ENCODE peak calls at places on chromosomes 11 and 22, in seven cellular contexts. J is SK-N-SH; N is cardiac muscle cell; T is CD8-positive, alpha-beta T cell; M is left ventricle myocardium inferior; X is adrenal gland; D is IMR-90. A is an unnamed sample. For H3K27me3, H3K4me1 and H3K9me3, the result is how much of the 10 kb centered on the place peaks cover.

GRCh38 chr22:46614070-46614931 is 5.9 kb upstream of the GRAMD4 start:
- DNase-seq in T (peak), M (no peak), N (no peak), D (no peak), J (no peak), X (no peak), A (no peak)

GRCh38 chr11:129639300-129639699 is 176.3 kb upstream of the TMEM45B start:
- DNase-seq in J (no peak), X (no peak), N (peak), M (no peak), D (peak), T (no peak), A (no peak)

GRCh38 chr11:62138630-62139425 is 15.0 kb downstream of the INCENP start:
- DNase-seq in X (no peak), D (no peak), T (no peak), N (no peak), M (no peak), J (peak), A (no peak)

GRCh38 chr11:62601114-62601363 is 626 bp downstream of the MTA2 start:
- DNase-seq in M (peak), D (no peak), J (no peak), X (peak), T (no peak), N (peak), A (no peak)

GRCh38 chr11:114081641-114082414 is 22.3 kb downstream of the ZBTB16 start:
- DNase-seq in D (no peak), J (no peak), X (peak), M (no peak), T (no peak), N (peak), A (no peak)

GRCh38 chr11:10503777-10504176 is 37.2 kb downstream of the RNF141 start:
- DNase-seq in N (no peak), T (no peak), D (no peak), X (no peak), J (no peak), M (no peak), A (no peak)

GRCh38 chr11:62535802-62536201 is 10.8 kb downstream of the AHNAK start:
- DNase-seq in M (no peak), D (no peak), J (no peak), T (no peak), X (no peak), N (no peak), A (no peak)

GRCh38 chr11:91305402-91305801 is 919.2 kb upstream of the FAT3 start:
- DNase-seq in X (no peak), M (no peak), N (no peak), J (no peak), D (no peak), T (no peak), A (peak)

GRCh38 chr11:130213979-130214281 is 54.3 kb downstream of the ST14 start:
- DNase-seq in M (no peak), D (no peak), N (no peak), T (no peak), X (no peak), J (no peak), A (no peak)

GRCh38 chr11:64100345-64100744 is 64.6 kb downstream of the FLRT1 start:
- DNase-seq in T (no peak), X (no peak), N (no peak), J (no peak), M (no peak), D (no peak), A (no peak)

GRCh38 chr11:8408151-8408930 is 144.7 kb upstream of the LMO1 start:
- DNase-seq in D (no peak), N (no peak), T (no peak), X (no peak), M (no peak), J (no peak), A (no peak)

GRCh38 chr22:29268511-29269229 is 602 bp downstream of the EWSR1 start:
- DNase-seq in D (peak), T (peak), M (peak), X (peak), J (peak), N (peak), A (no peak)

GRCh38 chr11:65506316-65506769 is 7.5 kb downstream of the MALAT1 start:
- DNase-seq in X (no peak), M (no peak), N (no peak), J (no peak), T (no peak), D (no peak), A (no peak)

GRCh38 chr11:69574383-69575255 is 66.3 kb upstream of the CCND1 start:
- DNase-seq in J (no peak), M (no peak), D (no peak), N (no peak), X (no peak), T (no peak), A (no peak)
- H3K27me3 ChIP-seq in J (under half), M (under half), D (under half), N (under half), X (under half), T (under half), A (under half)

GRCh38 chr22:31342389-31343125 is 3.6 kb downstream of the PATZ1 start:
- DNase-seq in M (no peak), T (no peak), N (no peak), D (no peak), J (no peak), X (no peak), A (no peak)
- H3K4me1 ChIP-seq in M (half or more), T (half or more), N (under half), D (under half), J (half or more), X (under half), A (under half)

DNA sequence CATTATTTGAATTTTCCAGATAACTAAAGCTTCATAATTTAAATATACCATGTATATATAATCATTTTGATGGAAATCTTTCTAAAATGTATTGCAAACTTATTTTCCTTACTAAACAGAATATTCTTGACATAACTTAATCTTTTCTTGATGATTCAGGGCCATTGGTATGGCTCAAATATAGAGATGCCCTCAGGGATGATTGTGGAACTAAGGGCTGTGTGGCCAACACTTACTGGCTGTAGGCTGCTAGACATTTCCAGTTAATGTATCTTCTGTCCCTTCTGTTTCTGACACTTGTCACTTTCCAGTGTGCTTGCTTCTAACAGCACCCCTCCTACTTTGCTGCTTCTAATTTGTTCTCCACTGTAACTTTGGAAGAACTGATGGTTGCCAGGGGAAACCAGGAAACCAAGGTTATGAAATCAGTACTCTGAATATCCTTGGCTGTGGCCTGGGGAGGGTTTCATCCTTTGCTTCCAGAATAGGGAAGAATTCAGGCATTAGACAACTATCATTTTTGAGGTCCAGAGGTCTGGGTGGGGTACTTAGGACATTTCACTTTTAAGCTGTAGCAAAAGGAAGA is 697.2 kb downstream of the ETS1 start:
- DNase-seq in N (peak), J (no peak), M (no peak), T (no peak), X (no peak), D (peak), A (no peak)
- H3K9me3 ChIP-seq in N (under half), J (under half), M (under half), T (under half), X (under half), D (under half), A (under half)

DNA sequence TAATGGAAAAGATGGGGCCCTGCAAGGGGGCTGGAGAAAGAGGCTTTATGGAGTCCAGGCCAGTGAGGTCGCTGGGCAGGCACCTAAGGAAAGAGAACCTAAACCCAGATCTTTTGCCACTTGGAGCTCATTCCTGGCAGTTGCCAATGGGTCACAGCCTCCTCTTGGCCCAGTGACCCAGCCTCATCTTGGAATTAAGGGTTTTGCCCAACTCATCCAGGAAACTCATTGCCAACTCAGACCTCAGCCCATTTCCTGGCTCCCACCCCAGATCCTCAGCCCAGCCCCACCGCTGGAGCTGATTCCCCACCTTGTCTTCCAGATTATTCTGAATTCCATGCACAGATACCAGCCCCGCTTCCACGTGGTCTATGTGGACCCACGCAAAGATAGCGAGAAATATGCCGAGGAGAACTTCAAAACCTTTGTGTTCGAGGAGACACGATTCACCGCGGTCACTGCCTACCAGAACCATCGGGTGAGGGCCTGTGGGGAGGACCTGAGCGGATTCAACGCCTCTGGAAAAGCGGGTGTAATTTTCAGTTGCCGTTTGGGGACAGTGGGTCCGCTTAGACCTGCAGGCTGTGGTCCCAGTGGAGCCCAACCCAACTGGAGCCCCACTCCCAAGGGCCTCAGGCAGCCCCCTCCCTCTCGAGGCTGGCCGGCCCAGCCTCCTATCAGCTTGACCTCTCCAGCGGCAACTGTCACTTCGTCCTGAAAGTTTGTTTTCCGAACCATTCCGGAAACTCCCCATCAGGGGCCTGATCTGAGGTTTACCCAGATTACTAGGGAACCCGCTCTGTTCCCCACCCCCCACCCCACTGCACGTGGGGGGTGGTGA is 4.3 kb downstream of the TBX1 start:
- DNase-seq in J (no peak), X (no peak), T (no peak), M (no peak), N (no peak), D (no peak), A (no peak)
- H3K27me3 ChIP-seq in J (under half), X (half or more), T (under half), M (half or more), N (half or more), D (half or more), A (half or more)

GRCh38 chr22:42682113-42682851 is 33.1 kb upstream of the CYB5R3 start:
- DNase-seq in M (no peak), D (no peak), J (no peak), T (no peak), X (no peak), N (no peak), A (no peak)

GRCh38 chr22:42680648-42681047 is 31.5 kb upstream of the CYB5R3 start:
- DNase-seq in M (no peak), X (peak), D (peak), N (peak), T (no peak), J (no peak), A (no peak)

GRCh38 chr22:42683599-42684283 is 34.5 kb upstream of the CYB5R3 start:
- DNase-seq in X (no peak), T (no peak), D (no peak), J (peak), M (peak), N (peak), A (no peak)

GRCh38 chr22:42676059-42676607 is 26.9 kb upstream of the CYB5R3 start:
- DNase-seq in N (peak), M (no peak), D (peak), X (no peak), J (no peak), T (no peak), A (no peak)

GRCh38 chr22:42678894-42679293 is 29.7 kb upstream of the CYB5R3 start:
- DNase-seq in T (no peak), M (no peak), N (no peak), J (no peak), X (no peak), D (no peak), A (no peak)
- H3K4me1 ChIP-seq in T (under half), M (half or more), N (under half), J (under half), X (under half), D (under half), A (under half)

DNA sequence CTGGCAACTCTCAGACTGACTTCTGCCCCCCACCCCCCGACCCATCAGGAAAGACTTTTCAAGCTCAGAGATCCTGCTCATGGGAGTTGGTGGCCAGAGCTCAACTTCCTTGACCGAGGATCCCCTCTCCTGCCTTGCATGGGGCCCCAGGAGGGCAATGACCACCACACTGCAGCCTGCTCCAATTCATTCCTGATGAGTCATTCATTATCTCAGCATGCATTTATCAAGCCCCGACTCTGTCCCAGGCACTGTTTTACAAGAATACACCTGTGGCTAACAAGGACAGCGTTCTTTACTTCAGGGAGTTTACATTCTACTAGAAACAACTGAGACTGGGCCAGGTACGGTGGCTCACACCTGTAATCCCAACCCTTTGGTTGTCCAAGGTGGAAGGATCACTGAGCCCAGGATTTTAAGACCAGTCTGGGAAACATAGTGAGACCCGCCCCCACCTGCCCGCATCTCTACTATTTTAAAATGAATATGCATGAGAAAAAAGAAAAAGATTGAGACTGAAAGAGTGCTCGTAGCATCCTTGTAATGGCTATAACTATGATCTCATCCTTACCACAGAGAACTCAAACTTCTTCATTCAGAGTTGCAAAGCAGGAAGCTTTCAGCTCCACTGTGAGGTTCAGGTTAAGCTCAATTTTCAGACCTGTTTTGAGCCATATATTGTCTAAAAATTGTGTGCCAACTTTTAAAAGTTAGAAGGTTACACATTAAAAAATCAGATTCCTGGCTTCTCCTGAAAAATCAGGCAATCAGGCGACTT is 60.4 kb downstream of the FEZ1 start:
- DNase-seq in X (no peak), J (no peak), T (no peak), N (peak), D (peak), M (no peak), A (no peak)
- H3K9me3 ChIP-seq in X (under half), J (under half), T (under half), N (under half), D (under half), M (under half), A (under half)

DNA sequence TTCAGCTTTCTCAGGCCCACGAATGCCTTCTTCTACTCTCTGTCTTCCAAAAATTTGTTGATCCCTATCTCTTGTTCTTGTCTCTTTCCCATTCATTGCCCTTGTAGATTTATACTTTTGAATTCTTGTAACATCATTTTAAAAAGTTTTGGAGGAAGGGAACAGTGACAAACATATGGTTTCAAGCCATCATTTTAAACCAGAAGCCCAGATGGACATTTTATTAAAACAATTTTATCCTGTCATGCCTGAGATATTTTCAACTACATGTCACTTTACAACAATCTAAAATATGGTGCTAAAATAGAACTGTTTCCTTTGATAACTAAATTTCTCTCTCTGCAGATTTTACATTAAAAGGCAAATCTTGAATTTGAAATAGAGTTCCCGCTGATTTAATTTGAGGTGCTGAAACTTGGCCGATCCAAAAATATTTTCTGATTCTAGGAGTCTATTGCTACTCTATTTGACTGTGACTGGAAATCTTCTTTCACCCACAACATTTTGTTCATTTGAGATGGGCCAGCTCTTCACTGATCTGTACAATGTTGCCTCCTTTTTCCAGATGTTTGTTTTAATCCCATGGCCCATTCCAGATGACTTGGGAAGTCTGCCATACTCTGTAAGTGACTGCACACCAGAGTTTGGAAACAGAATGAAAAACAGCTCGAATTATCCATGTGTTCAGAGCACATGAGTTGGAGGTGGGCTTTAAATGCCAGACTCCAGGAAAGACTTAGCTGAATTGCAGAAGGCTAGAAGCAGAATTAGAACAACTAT is 402.4 kb downstream of the TMEM135 start:
- DNase-seq in N (no peak), J (no peak), T (no peak), M (no peak), X (no peak), D (no peak), A (no peak)
- H3K27me3 ChIP-seq in N (under half), J (under half), T (under half), M (under half), X (under half), D (under half), A (under half)

DNA sequence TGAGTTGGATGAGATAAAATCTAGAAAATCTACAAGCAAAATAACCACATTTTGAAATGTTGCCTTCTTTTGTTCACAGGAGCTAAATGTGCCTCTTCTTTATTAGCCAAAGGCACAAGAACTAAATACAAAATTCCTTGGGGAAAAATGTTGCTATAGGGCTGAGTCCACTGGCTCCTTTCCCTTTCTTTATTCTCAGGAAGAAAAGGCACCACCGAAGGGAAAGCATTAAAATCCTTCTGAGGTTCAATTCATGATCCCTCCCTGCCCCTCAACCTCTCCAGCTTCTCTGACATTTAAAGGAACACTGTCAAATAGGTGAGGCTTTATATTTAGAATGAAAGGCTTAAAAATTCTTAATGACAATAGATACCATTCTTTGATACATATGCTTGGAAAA is 148.4 kb downstream of the MAML2 start:
- DNase-seq in X (no peak), J (no peak), N (no peak), M (no peak), D (no peak), T (no peak), A (no peak)
- H3K4me1 ChIP-seq in X (under half), J (under half), N (under half), M (under half), D (under half), T (half or more), A (under half)

GRCh38 chr11:44718612-44719390 is 8.0 kb upstream of the TSPAN18 start:
- DNase-seq in X (no peak), T (no peak), N (no peak), M (no peak), J (no peak), D (no peak), A (no peak)

GRCh38 chr11:44713022-44713421 is 13.7 kb upstream of the TSPAN18 start:
- DNase-seq in D (no peak), T (no peak), J (no peak), N (no peak), M (no peak), X (no peak), A (no peak)

GRCh38 chr11:44711772-44712608 is 14.8 kb upstream of the TSPAN18 start:
- DNase-seq in T (no peak), D (no peak), X (no peak), J (peak), N (no peak), M (no peak), A (no peak)

GRCh38 chr11:44718057-44718456 is 8.7 kb upstream of the TSPAN18 start:
- DNase-seq in X (no peak), D (no peak), M (no peak), J (no peak), N (no peak), T (no peak), A (no peak)

DNA sequence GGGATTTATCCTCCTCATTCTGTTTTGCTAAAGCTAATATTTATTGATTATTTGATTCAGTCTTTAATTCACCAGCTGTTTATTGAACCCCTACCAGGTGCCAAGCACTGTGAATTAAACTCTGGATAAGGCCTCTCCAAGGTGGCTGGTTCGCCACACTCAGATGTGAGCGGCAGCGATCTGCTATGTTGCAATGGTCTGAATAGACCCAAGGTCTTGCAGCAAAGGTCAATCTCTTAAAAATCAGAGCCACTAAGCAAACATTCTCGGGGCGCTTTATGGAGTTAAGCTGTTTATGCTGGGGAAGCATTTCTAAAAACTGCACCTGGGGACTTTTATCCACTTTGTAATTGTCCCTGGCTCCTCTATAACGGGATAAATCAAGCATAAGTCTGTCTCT is 10.5 kb upstream of the TSPAN18 start:
- DNase-seq in M (no peak), D (no peak), X (peak), T (no peak), N (no peak), J (no peak), A (no peak)
- H3K9me3 ChIP-seq in M (under half), D (under half), X (under half), T (under half), N (under half), J (under half), A (under half)

GRCh38 chr22:37255558-37256006 is 11.5 kb upstream of the RAC2 start:
- DNase-seq in N (no peak), M (no peak), D (no peak), J (no peak), X (no peak), T (no peak), A (no peak)
- H3K27me3 ChIP-seq in N (under half), M (half or more), D (under half), J (under half), X (under half), T (under half), A (under half)

A was measured in NT2/D1.